ENCODE peak calls at places on chromosome 21, in five cellular contexts. L is neural progenitor cell; G is SJSA1; S is astrocyte; X is CD8-positive, alpha-beta T cell. Y is an unnamed sample.

GRCh38 chr21:38120984-38121855 is 135.6 kb upstream of the KCNJ15 start:
- DNase-seq in L (no peak), G (no peak), S (no peak), X (no peak), Y (no peak)

GRCh38 chr21:42027804-42028753 is 17.9 kb upstream of the ZBTB21 start:
- DNase-seq in L (no peak), G (no peak), S (no peak), X (no peak), Y (no peak)

GRCh38 chr21:15682977-15683376 is 46.8 kb upstream of the USP25 start:
- DNase-seq in L (no peak), G (peak; percentile 49), S (peak; percentile 47), X (no peak), Y (no peak)

GRCh38 chr21:37878946-37879660 is 37.2 kb downstream of the KCNJ6 start:
- DNase-seq in L (no peak), G (peak; percentile 49), S (peak; percentile 93), X (no peak), Y (no peak)

GRCh38 chr21:42590431-42591131 is 62.8 kb upstream of the PDE9A start:
- DNase-seq in L (no peak), G (no peak), S (no peak), X (peak; percentile 39), Y (no peak)

GRCh38 chr21:31092867-31093266 is 54.6 kb upstream of the KRTAP19-8 start:
- DNase-seq in L (no peak), G (no peak), S (no peak), X (no peak), Y (no peak)

GRCh38 chr21:25944672-25945213 is 210.0 kb downstream of the GABPA start:
- DNase-seq in L (no peak), G (no peak), S (no peak), X (no peak), Y (no peak)

GRCh38 chr21:26351661-26352060 is 181.1 kb upstream of the APP start:
- DNase-seq in L (no peak), G (no peak), S (no peak), X (no peak), Y (no peak)

GRCh38 chr21:15732290-15732995 is 2.7 kb downstream of the USP25 start:
- DNase-seq in L (no peak), G (peak; percentile 23), S (no peak), X (peak; percentile 24), Y (no peak)

GRCh38 chr21:39363607-39364555 is 15.0 kb upstream of the HMGN1 start:
- DNase-seq in L (no peak), G (peak; percentile 45), S (no peak), X (no peak), Y (no peak)

GRCh38 chr21:41466024-41466820 is 40.2 kb downstream of the MX1 start:
- DNase-seq in L (no peak), G (peak; percentile 64), S (peak; percentile 47), X (no peak), Y (no peak)

GRCh38 chr21:16800536-16800935 is 712.3 kb upstream of the CXADR start:
- DNase-seq in L (no peak), G (no peak), S (no peak), X (no peak), Y (no peak)

GRCh38 chr21:39153373-39153772 is 29.9 kb downstream of the PSMG1 start:
- DNase-seq in L (peak; percentile 43), G (no peak), S (no peak), X (no peak), Y (no peak)

GRCh38 chr21:39561128-39561527 is 51.6 kb upstream of the B3GALT5 start:
- DNase-seq in L (no peak), G (no peak), S (no peak), X (no peak), Y (no peak)

GRCh38 chr21:42864812-42865211 is 14.5 kb downstream of the WDR4 start:
- DNase-seq in L (no peak), G (no peak), S (no peak), X (no peak), Y (no peak)

GRCh38 chr21:42561742-42562141 is 48.1 kb downstream of the SLC37A1 start:
- DNase-seq in L (no peak), G (no peak), S (no peak), X (no peak), Y (no peak)

GRCh38 chr21:26572668-26573381 is at the start of gene CYYR1:
- DNase-seq in L (peak; percentile 84), G (peak; percentile 73), S (peak; percentile 18), X (no peak), Y (peak; percentile 29)

GRCh38 chr21:32322103-32322502 is 23.4 kb downstream of the MRAP start:
- DNase-seq in L (no peak), G (no peak), S (no peak), X (no peak), Y (no peak)

GRCh38 chr21:15935530-15935929 is 205.7 kb downstream of the USP25 start:
- DNase-seq in L (no peak), G (no peak), S (no peak), X (no peak), Y (no peak)

GRCh38 chr21:31164713-31165694 is 126.7 kb upstream of the KRTAP19-8 start:
- DNase-seq in L (no peak), G (no peak), S (no peak), X (no peak), Y (no peak)

GRCh38 chr21:25550352-25550751 is 56.9 kb downstream of the MRPL39 start:
- DNase-seq in L (no peak), G (no peak), S (no peak), X (no peak), Y (no peak)

GRCh38 chr21:16195476-16195875 is 465.7 kb downstream of the USP25 start:
- DNase-seq in L (no peak), G (no peak), S (peak; percentile 71), X (no peak), Y (no peak)

GRCh38 chr21:33428669-33429068 is 25.5 kb downstream of the IFNGR2 start:
- DNase-seq in L (no peak), G (peak; percentile 23), S (no peak), X (no peak), Y (no peak)
- H3K27ac ChIP-seq in L (no peak overlapping the region), G (no peak overlapping the region), S (no peak overlapping the region), X (no peak overlapping the region), Y (no peak overlapping the region)

GRCh38 chr21:36692125-36692843 is 6.6 kb upstream of the SIM2 start:
- DNase-seq in L (peak; percentile 71), G (no peak), S (no peak), X (no peak), Y (no peak)
- H3K4me3 ChIP-seq in L (peak overlapping the region; percentile 28), G (no peak overlapping the region), S (no peak overlapping the region), X (no peak overlapping the region), Y (no peak overlapping the region)

GRCh38 chr21:44947111-44947929 is 7.5 kb downstream of the SLX9 start:
- DNase-seq in L (no peak), G (no peak), S (no peak), X (no peak), Y (peak; percentile 75)
- H3K36me3 ChIP-seq in L (no peaks in the 10 kb centered on the region), G (peaks cover 88% of the 10 kb centered on the region), S (peaks cover 3% of the 10 kb centered on the region), X (peaks cover 15% of the 10 kb centered on the region), Y (peaks cover 35% of the 10 kb centered on the region)

GRCh38 chr21:35476616-35477395 is 427.7 kb upstream of the RUNX1 start:
- DNase-seq in L (no peak), G (peak; percentile 96), S (peak; percentile 68), X (no peak), Y (no peak)
- H3K27ac ChIP-seq in L (no peak overlapping the region), G (peak overlapping the region; percentile 87), S (peak overlapping the region; percentile 76), X (no peak overlapping the region), Y (no peak overlapping the region)

GRCh38 chr21:43987509-43987908 is 24.6 kb upstream of the TRAPPC10 start:
- DNase-seq in L (no peak), G (no peak), S (no peak), X (no peak), Y (no peak)

GRCh38 chr21:43986544-43987451 is 25.3 kb upstream of the TRAPPC10 start:
- DNase-seq in L (no peak), G (no peak), S (no peak), X (no peak), Y (no peak)

GRCh38 chr21:43984905-43985689 is 27.0 kb upstream of the TRAPPC10 start:
- DNase-seq in L (no peak), G (no peak), S (no peak), X (no peak), Y (no peak)

GRCh38 chr21:43983860-43984420 is 28.2 kb upstream of the TRAPPC10 start:
- DNase-seq in L (no peak), G (no peak), S (no peak), X (no peak), Y (no peak)

DNA sequence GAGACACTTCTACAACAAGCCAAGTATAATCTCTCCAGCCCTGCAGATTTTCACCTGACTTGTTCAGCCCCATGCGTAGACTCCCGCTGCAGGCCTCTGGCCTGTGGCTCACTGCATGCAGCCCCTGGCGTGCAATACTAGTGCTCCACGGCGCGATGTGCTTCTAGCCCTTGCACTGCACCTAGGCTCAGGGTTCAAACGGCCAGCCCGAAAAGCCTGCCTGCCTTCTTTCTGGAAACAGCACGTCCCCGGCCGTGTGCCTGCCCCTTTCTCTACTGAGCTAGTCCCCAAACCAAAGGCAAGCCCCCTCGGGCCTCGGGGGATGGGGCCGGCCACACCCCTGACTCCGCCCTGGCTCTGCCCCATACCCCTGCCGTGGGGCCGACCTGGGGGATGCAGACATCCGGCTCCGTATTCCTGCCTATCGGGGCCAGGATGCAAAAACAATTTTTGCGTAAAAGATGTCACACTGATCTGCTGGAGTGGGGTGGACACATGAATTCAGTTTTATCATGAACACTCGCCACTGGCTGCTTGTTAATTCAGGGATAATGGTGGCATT is 26.3 kb upstream of the TRAPPC10 start:
- DNase-seq in L (peak; percentile 65), G (no peak), S (no peak), X (no peak), Y (no peak)
- H3K4me3 ChIP-seq in L (peak overlapping the region; percentile 38), G (no peak overlapping the region), S (no peak overlapping the region), X (no peak overlapping the region), Y (no peak overlapping the region)

DNA sequence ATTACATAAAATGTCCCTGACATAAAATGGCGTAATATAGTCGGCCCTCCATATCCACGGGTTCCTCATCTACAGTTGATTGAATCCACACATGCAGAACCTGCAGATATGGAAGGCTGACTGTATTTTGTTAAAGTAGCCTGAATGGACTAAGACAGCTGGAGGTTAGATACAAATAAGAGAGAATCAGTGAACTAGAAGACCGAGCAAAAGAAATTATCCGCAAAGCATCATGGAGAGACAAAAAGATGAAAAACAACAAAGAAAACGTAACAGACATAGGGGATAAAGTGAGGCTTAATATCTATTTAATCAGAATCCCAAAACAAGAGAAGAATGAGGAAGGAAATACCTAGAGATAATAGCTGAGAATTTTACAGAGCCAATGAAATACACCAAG is 20.3 kb downstream of the LTN1 start:
- DNase-seq in L (no peak), G (no peak), S (no peak), X (no peak), Y (no peak)
- H3K36me3 ChIP-seq in L (peaks cover 14% of the 10 kb centered on the region), G (peaks cover 45% of the 10 kb centered on the region), S (peaks cover 18% of the 10 kb centered on the region), X (peaks cover 15% of the 10 kb centered on the region), Y (peaks cover 58% of the 10 kb centered on the region)

DNA sequence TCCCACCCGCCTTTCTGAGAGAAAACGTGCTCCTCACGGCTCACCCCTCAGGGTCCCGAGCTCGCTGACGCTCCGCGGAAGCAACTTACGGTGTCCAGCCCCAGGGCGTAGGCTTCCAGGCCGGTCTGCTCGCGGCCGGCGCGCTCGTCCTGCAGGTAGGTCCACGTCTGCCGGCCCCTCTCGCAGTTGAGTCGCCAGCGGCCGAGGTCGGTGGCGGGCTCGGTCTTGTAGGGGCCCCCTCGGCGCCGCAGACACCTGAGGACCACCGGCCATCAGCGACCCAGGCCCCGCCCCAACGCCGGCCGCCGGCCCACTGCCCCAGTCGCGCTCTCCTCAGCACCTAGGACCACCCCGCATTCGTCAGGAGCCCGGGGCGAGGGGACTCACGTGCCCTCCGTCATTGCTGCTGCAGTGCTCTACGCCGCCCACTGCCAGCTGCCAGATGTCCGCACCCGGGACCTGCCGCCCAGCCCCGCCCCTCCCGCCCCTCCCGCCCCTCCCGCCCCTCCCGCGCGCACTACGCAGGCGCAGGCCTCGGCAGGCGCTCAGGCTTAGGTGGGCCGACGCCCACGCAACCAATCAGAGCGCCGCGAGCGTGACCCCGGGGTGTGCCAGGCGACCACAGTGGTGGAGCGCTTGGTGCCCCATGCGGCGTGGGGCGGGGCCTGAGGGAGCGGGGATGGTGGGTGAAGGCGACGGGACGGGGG is at the start of gene LSS:
- DNase-seq in L (peak; percentile 99), G (peak; percentile 74), S (peak; percentile 91), X (peak; percentile 100), Y (peak; percentile 97)
- H3K27ac ChIP-seq in L (peak within 1 kb of the TSS; percentile 82), G (peak within 1 kb of the TSS; percentile 47), S (peak within 1 kb of the TSS; percentile 69), X (peak within 1 kb of the TSS; percentile 58), Y (peak within 1 kb of the TSS; percentile 95)

Y was measured in left ventricle myocardium inferior.